ENCODE peak calls at places on chromosomes 11 and 22, in eight cellular contexts. R is endothelial cell of umbilical vein; Z is dorsolateral prefrontal cortex; O is PC-3; U is naive thymus-derived CD4-positive, alpha-beta T cell; B is OCI-LY7; V is thyroid gland; G is CD8-positive, alpha-beta memory T cell. S is an unnamed sample.

GRCh38 chr11:94588366-94588952 is 21.3 kb downstream of the PIWIL4 start:
- DNase-seq in R (no peak), Z (no peak), O (no peak), U (no peak), B (no peak), V (no peak), G (no peak), S (no peak)

GRCh38 chr22:41243361-41243760 is 2.6 kb upstream of the CHADL start:
- DNase-seq in R (no peak), Z (no peak), O (no peak), U (no peak), B (no peak), V (no peak), G (no peak), S (no peak)

GRCh38 chr22:19291580-19292261 is at the start of gene CLTCL1:
- DNase-seq in R (peak; percentile 70), Z (peak; percentile 72), O (peak; percentile 48), U (peak; percentile 60), B (peak; percentile 82), V (peak; percentile 85), G (peak; percentile 72), S (peak; percentile 53)

GRCh38 chr11:122803716-122804115 is 34.6 kb upstream of the CRTAM start:
- DNase-seq in R (no peak), Z (no peak), O (peak; percentile 87), U (no peak), B (no peak), V (no peak), G (no peak), S (no peak)

GRCh38 chr11:57269580-57270021 is 32.6 kb upstream of the APLNR start:
- DNase-seq in R (peak; percentile 74), Z (no peak), O (no peak), U (no peak), B (no peak), V (peak; percentile 52), G (no peak), S (no peak)

GRCh38 chr11:118175031-118175531 is 1.4 kb downstream of the SCN2B start:
- DNase-seq in R (no peak), Z (no peak), O (peak; percentile 77), U (no peak), B (no peak), V (no peak), G (no peak), S (no peak)

GRCh38 chr22:25139062-25139461 is 60.6 kb upstream of the CRYBB3 start:
- DNase-seq in R (peak; percentile 66), Z (no peak), O (no peak), U (no peak), B (no peak), V (peak; percentile 52), G (no peak), S (no peak)

GRCh38 chr11:59556883-59557205 is 45.5 kb downstream of the OR4D9 start:
- DNase-seq in R (peak; percentile 63), Z (no peak), O (peak; percentile 23), U (no peak), B (no peak), V (no peak), G (no peak), S (no peak)

GRCh38 chr11:64864473-64865285 is 13.7 kb downstream of the EHD1 start:
- DNase-seq in R (peak; percentile 53), Z (no peak), O (no peak), U (no peak), B (peak; percentile 75), V (no peak), G (no peak), S (peak; percentile 55)

DNA sequence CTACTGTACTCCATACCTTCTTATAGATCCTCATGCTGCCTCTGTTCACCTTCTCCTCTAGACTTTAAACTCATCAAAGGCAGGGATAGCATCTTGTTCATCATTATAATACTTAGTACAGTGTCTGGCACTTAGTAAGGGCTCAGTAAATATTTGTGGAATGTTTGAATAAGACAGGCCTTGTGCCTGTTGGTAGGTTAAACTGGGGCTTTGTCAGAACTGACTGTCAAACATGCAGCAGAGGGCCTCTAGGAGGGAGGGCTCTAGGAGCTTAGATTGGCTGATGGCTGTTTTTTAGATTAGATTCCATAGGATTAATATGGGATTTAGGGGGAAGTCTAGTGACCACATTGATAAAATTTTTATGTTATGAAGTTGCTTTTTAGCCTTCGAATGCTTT is 70.8 kb downstream of the RNF169 start:
- DNase-seq in R (peak; percentile 44), Z (no peak), O (no peak), U (no peak), B (no peak), V (no peak), G (no peak), S (no peak)
- H3K27ac ChIP-seq in R (peak overlapping the region; percentile 64), Z (no peak overlapping the region), O (no peak overlapping the region), U (no peak overlapping the region), B (no peak overlapping the region), V (no peak overlapping the region), G (no peak overlapping the region), S (no peak overlapping the region)

GRCh38 chr11:27820249-27820648 is 120.0 kb upstream of the BDNF start:
- DNase-seq in R (no peak), Z (no peak), O (peak; percentile 78), U (no peak), B (no peak), V (no peak), G (no peak), S (no peak)
- H3K27ac ChIP-seq in R (no peak overlapping the region), Z (no peak overlapping the region), O (no peak overlapping the region), U (no peak overlapping the region), B (no peak overlapping the region), V (no peak overlapping the region), G (no peak overlapping the region), S (no peak overlapping the region)

DNA sequence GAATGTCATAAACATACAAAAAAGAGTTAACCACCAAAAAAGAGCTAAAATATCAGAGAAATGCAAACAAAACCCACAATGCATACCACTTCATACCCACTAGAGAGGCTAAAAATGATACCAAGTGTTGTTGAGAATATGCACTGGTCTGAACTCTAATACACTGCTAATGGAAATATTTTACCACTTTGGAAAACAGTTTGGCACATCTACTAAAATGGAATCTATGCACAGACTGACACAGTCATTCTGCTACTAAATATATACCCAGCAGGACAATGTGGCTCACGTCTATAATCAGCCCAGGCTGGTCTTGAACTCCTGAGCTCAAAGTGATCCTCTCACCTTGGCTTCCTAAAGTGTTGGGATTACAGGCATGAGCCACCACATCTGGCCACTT is 18.0 kb downstream of the MAPK1 start:
- DNase-seq in R (no peak), Z (no peak), O (no peak), U (no peak), B (no peak), V (no peak), G (no peak), S (no peak)
- H3K27ac ChIP-seq in R (no peak overlapping the region), Z (no peak overlapping the region), O (no peak overlapping the region), U (no peak overlapping the region), B (no peak overlapping the region), V (no peak overlapping the region), G (no peak overlapping the region), S (no peak overlapping the region)

GRCh38 chr11:73277467-73277866 is 5.3 kb downstream of the P2RY6 start:
- DNase-seq in R (no peak), Z (no peak), O (no peak), U (no peak), B (no peak), V (no peak), G (no peak), S (no peak)
- H3K27ac ChIP-seq in R (no peak overlapping the region), Z (no peak overlapping the region), O (no peak overlapping the region), U (no peak overlapping the region), B (no peak overlapping the region), V (no peak overlapping the region), G (no peak overlapping the region), S (no peak overlapping the region)

GRCh38 chr22:46272762-46273431 is 5.1 kb downstream of the TTC38 start:
- DNase-seq in R (no peak), Z (no peak), O (no peak), U (no peak), B (no peak), V (no peak), G (no peak), S (no peak)

GRCh38 chr22:46273432-46274148 is 5.8 kb downstream of the TTC38 start:
- DNase-seq in R (no peak), Z (no peak), O (no peak), U (no peak), B (no peak), V (no peak), G (no peak), S (no peak)

GRCh38 chr22:46267431-46268279 is at the start of gene TTC38:
- DNase-seq in R (peak; percentile 81), Z (peak; percentile 83), O (peak; percentile 81), U (peak; percentile 24), B (no peak), V (peak; percentile 95), G (peak; percentile 59), S (no peak)

GRCh38 chr22:46272196-46272595 is 4.4 kb downstream of the TTC38 start:
- DNase-seq in R (no peak), Z (no peak), O (no peak), U (no peak), B (no peak), V (no peak), G (no peak), S (no peak)

DNA sequence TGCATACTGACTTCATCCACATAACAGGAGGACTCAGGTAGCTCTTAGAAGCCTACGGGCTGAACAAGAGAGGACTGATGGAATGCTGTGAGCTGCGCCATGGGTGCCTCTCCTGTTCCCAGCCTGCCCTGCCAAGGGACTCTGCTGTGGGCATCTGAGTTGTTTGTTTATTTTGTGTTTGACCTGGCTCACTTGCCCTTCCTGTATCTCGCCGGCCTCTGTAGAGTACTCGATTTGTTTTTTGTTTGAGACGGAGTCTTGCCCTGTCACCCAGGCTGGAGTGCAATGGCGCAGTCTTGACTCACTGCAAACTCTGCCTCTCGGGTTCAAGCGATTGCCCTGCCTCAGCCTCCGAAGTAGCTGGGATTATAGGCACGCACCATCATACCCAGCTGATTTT is 1.8 kb downstream of the TTC38 start:
- DNase-seq in R (peak; percentile 10), Z (no peak), O (no peak), U (no peak), B (no peak), V (no peak), G (no peak), S (no peak)
- H3K27ac ChIP-seq in R (no peak overlapping the region), Z (no peak overlapping the region), O (no peak overlapping the region), U (no peak overlapping the region), B (no peak overlapping the region), V (no peak overlapping the region), G (no peak overlapping the region), S (no peak overlapping the region)